ENCODE peak calls at places on chromosomes 5 and 9, in ten cellular contexts. I is H9, O is heart right ventricle, D is cardiac muscle cell, Z is sigmoid colon, L is OCI-LY7, A is RWPE1, C is choroid plexus epithelial cell, U is mucosa of descending colon, M is cardiac fibroblast. B is an unnamed sample.

GRCh38 chr9:4077499-4078102 is 222.3 kb downstream of the GLIS3 start:
- DNase-seq in I (peak), O (peak), D (peak), Z (peak), L (peak), A (peak), C (peak), U (peak), M (peak), B (peak)

GRCh38 chr5:142611154-142611553 is 74.7 kb downstream of the FGF1 start:
- DNase-seq in I (peak), O (peak), D (peak), Z (peak), L (peak), A (peak), C (peak), U (peak), M (peak), B (peak)

GRCh38 chr5:38022621-38023020 is 182.8 kb upstream of the GDNF start:
- DNase-seq in I (no peak), O (no peak), D (no peak), Z (no peak), L (no peak), A (no peak), C (no peak), U (no peak), M (no peak), B (no peak)

GRCh38 chr9:87581513-87581912 is 83.8 kb downstream of the DAPK1 start:
- DNase-seq in I (no peak), O (no peak), D (peak), Z (no peak), L (no peak), A (no peak), C (peak), U (no peak), M (peak), B (no peak)

GRCh38 chr5:98168862-98169261 is 604.6 kb upstream of the RGMB start:
- DNase-seq in I (no peak), O (no peak), D (no peak), Z (no peak), L (no peak), A (no peak), C (no peak), U (no peak), M (no peak), B (no peak)

GRCh38 chr9:101486693-101487442 is 46.8 kb upstream of the RNF20 start:
- DNase-seq in I (peak), O (peak), D (peak), Z (peak), L (no peak), A (peak), C (peak), U (peak), M (peak), B (peak)

GRCh38 chr9:110579763-110580255 is 268 bp upstream of the SVEP1 start:
- DNase-seq in I (peak), O (peak), D (peak), Z (peak), L (no peak), A (peak), C (peak), U (no peak), M (peak), B (peak)

GRCh38 chr9:123710299-123710698 is 219.6 kb downstream of the DENND1A start:
- DNase-seq in I (no peak), O (no peak), D (peak), Z (no peak), L (no peak), A (peak), C (peak), U (no peak), M (peak), B (peak)

GRCh38 chr5:7015586-7016256 is 302.5 kb downstream of the TENT4A start:
- DNase-seq in I (peak), O (no peak), D (no peak), Z (no peak), L (no peak), A (no peak), C (no peak), U (no peak), M (no peak), B (no peak)
- TF ChIP-seq CTCF in I (peak), O (no peak), D (no peak), Z (no peak), L (peak), A (no peak), C (no peak), U (no peak), M (no peak), B (no peak)

DNA sequence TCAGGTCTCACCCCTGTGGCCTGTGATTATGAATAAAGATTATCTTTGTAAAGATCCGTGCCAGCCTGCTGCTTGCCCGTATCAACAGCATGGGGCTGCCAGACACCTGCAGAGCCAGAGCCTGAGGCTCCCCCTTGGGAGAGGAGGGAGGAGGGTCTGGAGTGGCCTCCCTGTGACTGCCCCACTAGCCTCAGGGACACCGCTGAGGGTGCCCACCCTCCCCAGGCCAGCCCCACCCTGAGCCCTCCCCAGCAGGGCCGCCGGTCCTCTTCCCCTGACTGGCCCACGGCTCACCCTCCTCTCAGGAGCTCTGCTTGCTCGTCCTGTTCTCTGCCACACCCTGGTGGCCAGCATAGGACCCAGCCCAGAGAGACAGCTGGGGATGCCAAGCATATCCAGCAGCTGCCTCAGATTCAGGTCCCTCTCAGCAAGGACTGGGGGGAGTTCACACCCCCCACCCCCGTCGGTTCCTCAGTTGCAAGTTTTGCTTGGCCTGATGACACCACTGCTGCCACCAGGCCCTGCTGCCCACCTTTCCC is 1.9 kb downstream of the SSNA1 start:
- DNase-seq in I (no peak), O (no peak), D (no peak), Z (no peak), L (no peak), A (no peak), C (no peak), U (no peak), M (no peak), B (no peak)
- TF ChIP-seq CTCF in I (peak), O (no peak), D (no peak), Z (no peak), L (no peak), A (no peak), C (no peak), U (no peak), M (no peak), B (no peak)

DNA sequence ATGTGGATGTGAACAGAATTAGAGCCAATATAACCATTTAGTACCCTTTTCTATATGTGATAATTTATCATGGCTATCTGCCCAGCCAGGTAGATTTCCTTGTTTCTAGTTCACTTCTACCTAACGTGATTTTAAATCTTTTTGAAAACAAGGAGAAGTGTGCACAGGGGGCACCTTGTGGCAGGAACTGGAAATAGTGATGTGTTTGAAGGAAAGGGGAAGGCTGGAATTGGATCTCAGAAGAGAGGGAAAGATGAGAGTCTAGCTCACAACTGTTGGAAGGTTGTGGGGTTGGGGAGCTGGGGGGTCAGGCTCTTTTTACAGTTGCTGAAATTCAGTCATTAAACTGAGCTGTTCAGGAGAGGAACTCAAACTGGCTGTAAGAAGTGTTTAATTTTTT is 219.5 kb downstream of the KCTD16 start:
- DNase-seq in I (peak), O (no peak), D (peak), Z (no peak), L (no peak), A (peak), C (peak), U (no peak), M (no peak), B (peak)
- TF ChIP-seq CTCF in I (peak), O (peak), D (no peak), Z (no peak), L (peak), A (no peak), C (peak), U (no peak), M (peak), B (peak)

GRCh38 chr5:26329562-26330189 is 708.7 kb downstream of the CDH9 start:
- DNase-seq in I (no peak), O (no peak), D (no peak), Z (no peak), L (no peak), A (peak), C (peak), U (no peak), M (no peak), B (peak)
- TF ChIP-seq CTCF in I (peak), O (peak), D (no peak), Z (no peak), L (peak), A (peak), C (peak), U (no peak), M (peak), B (peak)

GRCh38 chr5:115295775-115296129 is 702 bp downstream of the CCDC112 start:
- DNase-seq in I (no peak), O (no peak), D (no peak), Z (no peak), L (no peak), A (no peak), C (no peak), U (no peak), M (no peak), B (no peak)

GRCh38 chr5:115298811-115299210 is 2.4 kb upstream of the CCDC112 start:
- DNase-seq in I (no peak), O (no peak), D (no peak), Z (no peak), L (no peak), A (no peak), C (no peak), U (no peak), M (no peak), B (no peak)

GRCh38 chr5:115291397-115291796 is 5.1 kb downstream of the CCDC112 start:
- DNase-seq in I (no peak), O (no peak), D (no peak), Z (no peak), L (no peak), A (no peak), C (no peak), U (no peak), M (no peak), B (no peak)

GRCh38 chr5:115297043-115297442 is 589 bp upstream of the CCDC112 start:
- DNase-seq in I (no peak), O (no peak), D (peak), Z (no peak), L (no peak), A (peak), C (peak), U (no peak), M (peak), B (peak)

DNA sequence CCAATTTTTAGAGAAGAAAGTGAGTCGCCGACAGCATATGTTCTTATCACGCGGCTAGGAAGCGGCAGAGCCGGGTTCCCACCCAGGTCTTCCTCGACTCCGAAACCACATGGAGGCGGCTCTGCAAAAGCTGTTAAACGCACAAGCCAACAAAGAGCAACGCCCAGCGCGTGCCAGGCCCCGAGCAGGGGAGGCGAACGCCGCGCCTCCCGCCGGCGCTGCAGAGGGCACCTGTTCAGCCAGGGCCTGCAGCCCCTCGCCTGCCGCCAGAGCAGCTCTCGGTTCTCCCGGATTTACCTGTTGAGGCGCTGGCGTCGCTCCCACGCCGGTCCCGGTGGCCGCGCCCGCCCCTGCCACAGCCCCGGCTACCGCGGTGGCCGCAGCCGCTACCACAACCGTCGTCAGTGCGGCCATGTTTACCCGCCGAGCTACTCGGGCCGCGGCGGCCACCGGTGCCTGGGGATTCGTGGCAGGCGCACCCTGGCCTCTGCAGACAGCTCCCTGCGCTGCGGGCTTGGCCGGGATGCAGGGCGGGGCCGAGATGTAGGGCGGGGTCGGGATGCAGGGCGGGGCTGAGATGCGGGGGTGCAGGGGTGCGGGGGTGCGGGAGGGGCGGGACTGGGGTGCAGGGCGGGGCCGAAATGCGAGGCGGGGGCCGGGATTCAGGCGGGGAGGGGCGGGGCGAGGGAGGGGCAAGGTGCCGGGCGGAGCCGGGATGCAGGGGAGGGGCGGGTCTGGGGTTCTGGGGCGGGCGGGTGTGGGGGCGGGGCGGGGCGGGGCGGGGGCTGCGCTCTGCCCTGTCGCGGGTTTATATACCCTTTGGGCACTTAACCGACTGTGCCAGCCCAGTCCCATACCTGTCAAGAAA is at the start of gene CCDC112:
- DNase-seq in I (peak), O (peak), D (peak), Z (peak), L (peak), A (peak), C (peak), U (peak), M (peak), B (peak)
- TF ChIP-seq CTCF in I (no peak), O (no peak), D (no peak), Z (no peak), L (no peak), A (no peak), C (no peak), U (no peak), M (no peak), B (no peak)

DNA sequence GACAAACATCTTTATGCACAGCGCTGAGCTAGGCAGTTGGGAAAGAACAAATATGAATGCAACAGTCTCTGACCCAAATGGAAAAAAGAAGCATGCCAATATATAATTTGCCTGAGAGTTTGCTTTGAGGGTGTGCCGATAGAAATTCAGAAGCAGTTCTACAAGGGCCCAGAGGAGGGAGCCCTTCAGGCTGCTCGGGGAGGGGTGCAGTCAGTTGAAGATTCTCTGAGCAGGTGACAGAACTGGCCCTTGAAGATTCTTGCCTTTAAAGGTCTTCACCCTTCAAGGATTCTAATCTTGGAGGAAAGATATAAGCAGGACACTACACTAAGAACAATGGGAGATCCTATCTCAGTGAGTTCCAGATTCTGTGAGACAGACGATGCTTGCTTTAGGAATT is 3.7 kb upstream of the PAPPA start:
- DNase-seq in I (peak), O (no peak), D (no peak), Z (no peak), L (peak), A (no peak), C (peak), U (peak), M (no peak), B (no peak)
- TF ChIP-seq CTCF in I (peak), O (peak), D (peak), Z (peak), L (peak), A (peak), C (peak), U (peak), M (peak), B (peak)

DNA sequence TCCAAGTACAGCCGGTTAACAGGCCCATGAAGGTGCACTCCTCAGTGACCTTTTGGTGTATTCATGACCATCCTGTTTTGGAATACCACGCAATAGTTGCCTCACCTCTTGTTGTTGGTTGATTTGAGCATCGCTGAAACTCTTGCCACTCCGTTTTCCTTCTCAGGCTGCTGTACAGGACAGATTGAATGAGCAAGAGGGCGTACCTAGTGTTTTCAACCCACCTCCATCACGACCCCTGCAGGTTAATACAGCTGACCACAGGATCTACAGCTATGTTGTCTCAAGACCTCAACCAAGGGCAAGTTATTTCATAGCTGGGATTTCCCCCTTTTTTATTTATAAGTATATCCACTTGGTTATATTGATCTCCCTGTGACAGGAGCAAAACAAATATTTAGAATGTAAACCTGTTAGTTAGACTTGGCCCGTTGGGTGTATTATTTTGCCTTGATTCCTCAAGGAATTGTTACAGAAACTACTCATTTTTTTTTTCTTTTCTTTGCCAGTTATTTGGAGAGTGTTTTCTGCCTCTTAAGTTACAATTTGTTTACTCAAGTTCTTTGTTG is 38.1 kb downstream of the FAF2 start:
- DNase-seq in I (no peak), O (no peak), D (no peak), Z (no peak), L (no peak), A (no peak), C (no peak), U (no peak), M (no peak), B (no peak)
- TF ChIP-seq CTCF in I (no peak), O (no peak), D (no peak), Z (no peak), L (no peak), A (no peak), C (no peak), U (no peak), M (no peak), B (no peak)

DNA sequence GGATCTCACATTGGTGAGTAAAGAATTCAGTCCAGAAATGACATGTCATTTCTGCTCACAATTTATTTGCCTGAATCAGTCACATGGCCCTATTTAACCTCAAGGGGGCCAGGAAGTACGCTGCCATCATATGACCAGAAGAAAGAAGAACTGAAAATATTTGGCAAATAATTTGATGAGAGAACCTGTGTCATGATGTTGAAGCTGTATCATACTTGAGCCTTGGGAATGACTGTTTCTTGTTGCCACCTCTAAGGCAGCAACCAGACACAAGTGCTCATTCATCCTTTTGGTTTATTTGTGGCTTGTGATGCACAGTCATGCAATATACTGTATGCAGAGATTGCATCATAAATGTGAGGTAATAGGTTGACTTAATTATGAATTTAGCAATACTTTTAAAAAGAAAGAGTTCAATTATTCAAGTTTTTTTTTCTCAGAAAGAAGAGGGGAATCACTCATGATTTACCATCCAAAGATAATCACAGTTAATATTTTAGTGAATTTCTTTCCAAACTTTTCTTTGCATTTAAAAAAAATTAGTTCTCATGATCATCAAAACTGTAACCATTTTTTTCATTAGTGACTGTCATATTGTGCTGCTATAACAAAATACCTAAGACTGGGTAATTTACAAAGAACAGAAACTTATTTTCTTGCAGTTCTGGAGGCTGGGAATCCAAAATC is 8.2 kb upstream of the ZFYVE16 start:
- DNase-seq in I (no peak), O (no peak), D (peak), Z (no peak), L (peak), A (peak), C (peak), U (no peak), M (peak), B (peak)
- TF ChIP-seq CTCF in I (no peak), O (no peak), D (no peak), Z (no peak), L (peak), A (no peak), C (no peak), U (no peak), M (no peak), B (no peak)

GRCh38 chr9:73223594-73223993 is 71.9 kb downstream of the ANXA1 start:
- DNase-seq in I (no peak), O (no peak), D (no peak), Z (no peak), L (no peak), A (no peak), C (no peak), U (no peak), M (no peak), B (no peak)

GRCh38 chr9:73215249-73215648 is 63.6 kb downstream of the ANXA1 start:
- DNase-seq in I (peak), O (no peak), D (no peak), Z (no peak), L (no peak), A (no peak), C (no peak), U (no peak), M (no peak), B (no peak)

GRCh38 chr9:73216016-73216415 is 64.4 kb downstream of the ANXA1 start:
- DNase-seq in I (no peak), O (no peak), D (no peak), Z (no peak), L (no peak), A (no peak), C (peak), U (no peak), M (no peak), B (no peak)

DNA sequence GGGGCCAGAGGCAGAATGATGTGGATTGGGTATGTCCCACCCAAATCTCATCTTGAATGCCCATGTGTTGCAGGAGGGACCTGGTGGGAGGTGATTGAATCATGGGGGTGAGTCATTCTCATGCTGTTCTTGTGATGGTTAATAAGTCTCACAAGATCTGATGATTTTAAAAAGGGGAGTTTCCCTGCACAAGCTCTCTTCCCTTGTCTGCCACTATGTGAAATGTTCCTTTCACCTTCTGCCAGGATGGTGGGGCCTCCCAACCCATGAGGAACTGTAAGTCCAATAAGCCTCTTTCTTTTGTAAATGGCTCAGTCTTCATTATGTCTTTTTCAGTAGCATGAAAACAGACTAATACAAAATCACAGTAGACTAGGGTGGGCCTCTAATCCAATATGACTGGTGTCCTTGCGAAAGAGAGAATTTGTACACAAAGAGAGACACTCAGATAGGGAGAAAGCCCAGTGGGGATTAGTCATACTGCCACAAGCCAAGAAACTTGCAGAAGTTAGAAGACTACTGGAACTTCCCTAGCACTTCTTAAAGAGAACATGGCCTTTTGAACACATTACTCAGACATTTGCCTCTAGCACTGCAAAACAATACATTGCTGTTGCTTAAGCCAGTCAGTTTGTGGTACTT is 68.4 kb downstream of the ANXA1 start:
- DNase-seq in I (no peak), O (no peak), D (peak), Z (no peak), L (no peak), A (peak), C (peak), U (no peak), M (peak), B (peak)
- TF ChIP-seq CTCF in I (no peak), O (no peak), D (no peak), Z (no peak), L (no peak), A (no peak), C (no peak), U (no peak), M (no peak), B (no peak)